ENCODE peak calls at places on chromosomes 3 and 15, in ten cellular contexts. One of them, this sample, is unnamed.

GRCh38 chr3:15361494-15362214 is 29.3 kb upstream of the SH3BP5 start:
- DNase-seq in stimulated activated naive CD4-positive, alpha-beta T cell: no peak
- DNase-seq in NCI-H2081: no peak
- DNase-seq in Calu3: no peak
- DNase-seq in NCI-H460: no peak
- DNase-seq in activated naive CD8-positive, alpha-beta T cell treated with anti-CD3 and anti-CD28 coated beads, Interleukin-2, amount 50 U/mL, for 16 hours: no peak
- DNase-seq in hepatic stellate cell: no peak
- DNase-seq in AG09319: no peak
- DNase-seq in ACHN: no peak
- DNase-seq in Caki2: no peak
- DNase-seq in this sample: no peak

GRCh38 chr3:188531210-188531609 is 377.3 kb downstream of the LPP start:
- DNase-seq in stimulated activated naive CD4-positive, alpha-beta T cell: no peak
- DNase-seq in NCI-H2081: no peak
- DNase-seq in Calu3: no peak
- DNase-seq in NCI-H460: no peak
- DNase-seq in activated naive CD8-positive, alpha-beta T cell treated with anti-CD3 and anti-CD28 coated beads, Interleukin-2, amount 50 U/mL, for 16 hours: no peak
- DNase-seq in hepatic stellate cell: no peak
- DNase-seq in AG09319: no peak
- DNase-seq in ACHN: no peak
- DNase-seq in Caki2: no peak
- DNase-seq in this sample: peak

GRCh38 chr15:77871838-77872371 is 205.6 kb downstream of the TBC1D2B start:
- DNase-seq in stimulated activated naive CD4-positive, alpha-beta T cell: no peak
- DNase-seq in NCI-H2081: no peak
- DNase-seq in Calu3: no peak
- DNase-seq in NCI-H460: no peak
- DNase-seq in activated naive CD8-positive, alpha-beta T cell treated with anti-CD3 and anti-CD28 coated beads, Interleukin-2, amount 50 U/mL, for 16 hours: no peak
- DNase-seq in hepatic stellate cell: no peak
- DNase-seq in AG09319: no peak
- DNase-seq in ACHN: no peak
- DNase-seq in Caki2: no peak
- DNase-seq in this sample: no peak

GRCh38 chr3:120090422-120090821 is 3.8 kb downstream of the GSK3B start:
- DNase-seq in stimulated activated naive CD4-positive, alpha-beta T cell: no peak
- DNase-seq in NCI-H2081: no peak
- DNase-seq in Calu3: no peak
- DNase-seq in NCI-H460: no peak
- DNase-seq in activated naive CD8-positive, alpha-beta T cell treated with anti-CD3 and anti-CD28 coated beads, Interleukin-2, amount 50 U/mL, for 16 hours: no peak
- DNase-seq in hepatic stellate cell: no peak
- DNase-seq in AG09319: no peak
- DNase-seq in ACHN: no peak
- DNase-seq in Caki2: no peak
- DNase-seq in this sample: no peak

GRCh38 chr3:129687586-129688125 is 81.2 kb upstream of the PLXND1 start:
- DNase-seq in stimulated activated naive CD4-positive, alpha-beta T cell: no peak
- DNase-seq in NCI-H2081: no peak
- DNase-seq in Calu3: no peak
- DNase-seq in NCI-H460: no peak
- DNase-seq in activated naive CD8-positive, alpha-beta T cell treated with anti-CD3 and anti-CD28 coated beads, Interleukin-2, amount 50 U/mL, for 16 hours: no peak
- DNase-seq in hepatic stellate cell: peak
- DNase-seq in AG09319: no peak
- DNase-seq in ACHN: no peak
- DNase-seq in Caki2: peak
- DNase-seq in this sample: no peak

GRCh38 chr3:190566043-190566933 is 52.4 kb downstream of the IL1RAP start:
- DNase-seq in stimulated activated naive CD4-positive, alpha-beta T cell: no peak
- DNase-seq in NCI-H2081: no peak
- DNase-seq in Calu3: peak
- DNase-seq in NCI-H460: peak
- DNase-seq in activated naive CD8-positive, alpha-beta T cell treated with anti-CD3 and anti-CD28 coated beads, Interleukin-2, amount 50 U/mL, for 16 hours: peak
- DNase-seq in hepatic stellate cell: peak
- DNase-seq in AG09319: peak
- DNase-seq in ACHN: peak
- DNase-seq in Caki2: peak
- DNase-seq in this sample: peak

GRCh38 chr15:43794269-43795037 is 2.3 kb downstream of the SERF2 start:
- DNase-seq in stimulated activated naive CD4-positive, alpha-beta T cell: no peak
- DNase-seq in NCI-H2081: no peak
- DNase-seq in Calu3: no peak
- DNase-seq in NCI-H460: no peak
- DNase-seq in activated naive CD8-positive, alpha-beta T cell treated with anti-CD3 and anti-CD28 coated beads, Interleukin-2, amount 50 U/mL, for 16 hours: no peak
- DNase-seq in hepatic stellate cell: no peak
- DNase-seq in AG09319: no peak
- DNase-seq in ACHN: no peak
- DNase-seq in Caki2: no peak
- DNase-seq in this sample: no peak

GRCh38 chr15:101314301-101314700 is 19.3 kb upstream of the SNRPA1 start:
- DNase-seq in stimulated activated naive CD4-positive, alpha-beta T cell: no peak
- DNase-seq in NCI-H2081: no peak
- DNase-seq in Calu3: no peak
- DNase-seq in NCI-H460: no peak
- DNase-seq in activated naive CD8-positive, alpha-beta T cell treated with anti-CD3 and anti-CD28 coated beads, Interleukin-2, amount 50 U/mL, for 16 hours: no peak
- DNase-seq in hepatic stellate cell: no peak
- DNase-seq in AG09319: no peak
- DNase-seq in ACHN: no peak
- DNase-seq in Caki2: no peak
- DNase-seq in this sample: no peak

GRCh38 chr3:27097171-27097570 is 272.0 kb downstream of the NEK10 start:
- DNase-seq in stimulated activated naive CD4-positive, alpha-beta T cell: no peak
- DNase-seq in NCI-H2081: no peak
- DNase-seq in Calu3: no peak
- DNase-seq in NCI-H460: no peak
- DNase-seq in activated naive CD8-positive, alpha-beta T cell treated with anti-CD3 and anti-CD28 coated beads, Interleukin-2, amount 50 U/mL, for 16 hours: no peak
- DNase-seq in hepatic stellate cell: no peak
- DNase-seq in AG09319: no peak
- DNase-seq in ACHN: no peak
- DNase-seq in Caki2: no peak
- DNase-seq in this sample: no peak

GRCh38 chr3:46987485-46988401 is 8.3 kb downstream of the NBEAL2 start:
- DNase-seq in stimulated activated naive CD4-positive, alpha-beta T cell: peak
- DNase-seq in NCI-H2081: no peak
- DNase-seq in Calu3: no peak
- DNase-seq in NCI-H460: peak
- DNase-seq in activated naive CD8-positive, alpha-beta T cell treated with anti-CD3 and anti-CD28 coated beads, Interleukin-2, amount 50 U/mL, for 16 hours: peak
- DNase-seq in hepatic stellate cell: no peak
- DNase-seq in AG09319: no peak
- DNase-seq in ACHN: no peak
- DNase-seq in Caki2: no peak
- DNase-seq in this sample: no peak

GRCh38 chr3:9147215-9147895 is 102.1 kb downstream of the SRGAP3 start:
- DNase-seq in stimulated activated naive CD4-positive, alpha-beta T cell: no peak
- DNase-seq in NCI-H2081: no peak
- DNase-seq in Calu3: no peak
- DNase-seq in NCI-H460: no peak
- DNase-seq in activated naive CD8-positive, alpha-beta T cell treated with anti-CD3 and anti-CD28 coated beads, Interleukin-2, amount 50 U/mL, for 16 hours: no peak
- DNase-seq in hepatic stellate cell: no peak
- DNase-seq in AG09319: no peak
- DNase-seq in ACHN: peak
- DNase-seq in Caki2: peak
- DNase-seq in this sample: peak

GRCh38 chr3:40200754-40201316 is 108.7 kb upstream of the EIF1B start:
- DNase-seq in stimulated activated naive CD4-positive, alpha-beta T cell: no peak
- DNase-seq in NCI-H2081: no peak
- DNase-seq in Calu3: no peak
- DNase-seq in NCI-H460: no peak
- DNase-seq in activated naive CD8-positive, alpha-beta T cell treated with anti-CD3 and anti-CD28 coated beads, Interleukin-2, amount 50 U/mL, for 16 hours: no peak
- DNase-seq in hepatic stellate cell: no peak
- DNase-seq in AG09319: no peak
- DNase-seq in ACHN: no peak
- DNase-seq in Caki2: no peak
- DNase-seq in this sample: no peak

GRCh38 chr15:66390670-66391069 is 4.0 kb downstream of the MAP2K1 start:
- DNase-seq in stimulated activated naive CD4-positive, alpha-beta T cell: no peak
- DNase-seq in NCI-H2081: no peak
- DNase-seq in Calu3: no peak
- DNase-seq in NCI-H460: no peak
- DNase-seq in activated naive CD8-positive, alpha-beta T cell treated with anti-CD3 and anti-CD28 coated beads, Interleukin-2, amount 50 U/mL, for 16 hours: no peak
- DNase-seq in hepatic stellate cell: no peak
- DNase-seq in AG09319: no peak
- DNase-seq in ACHN: no peak
- DNase-seq in Caki2: no peak
- DNase-seq in this sample: no peak

GRCh38 chr3:19543212-19543841 is 390.7 kb downstream of the EFHB start:
- DNase-seq in stimulated activated naive CD4-positive, alpha-beta T cell: no peak
- DNase-seq in NCI-H2081: peak
- DNase-seq in Calu3: peak
- DNase-seq in NCI-H460: peak
- DNase-seq in activated naive CD8-positive, alpha-beta T cell treated with anti-CD3 and anti-CD28 coated beads, Interleukin-2, amount 50 U/mL, for 16 hours: no peak
- DNase-seq in hepatic stellate cell: no peak
- DNase-seq in AG09319: no peak
- DNase-seq in ACHN: peak
- DNase-seq in Caki2: peak
- DNase-seq in this sample: peak

GRCh38 chr15:64305261-64305660 is 50.7 kb downstream of the CSNK1G1 start:
- DNase-seq in stimulated activated naive CD4-positive, alpha-beta T cell: no peak
- DNase-seq in NCI-H2081: no peak
- DNase-seq in Calu3: no peak
- DNase-seq in NCI-H460: no peak
- DNase-seq in activated naive CD8-positive, alpha-beta T cell treated with anti-CD3 and anti-CD28 coated beads, Interleukin-2, amount 50 U/mL, for 16 hours: no peak
- DNase-seq in hepatic stellate cell: no peak
- DNase-seq in AG09319: no peak
- DNase-seq in ACHN: no peak
- DNase-seq in Caki2: no peak
- DNase-seq in this sample: no peak

GRCh38 chr3:129592362-129593150 is 13.9 kb downstream of the PLXND1 start:
- DNase-seq in stimulated activated naive CD4-positive, alpha-beta T cell: no peak
- DNase-seq in NCI-H2081: no peak
- DNase-seq in Calu3: no peak
- DNase-seq in NCI-H460: no peak
- DNase-seq in activated naive CD8-positive, alpha-beta T cell treated with anti-CD3 and anti-CD28 coated beads, Interleukin-2, amount 50 U/mL, for 16 hours: no peak
- DNase-seq in hepatic stellate cell: peak
- DNase-seq in AG09319: no peak
- DNase-seq in ACHN: no peak
- DNase-seq in Caki2: no peak
- DNase-seq in this sample: no peak

GRCh38 chr15:73985101-73985873 is 6.8 kb downstream of the STOML1 start:
- DNase-seq in stimulated activated naive CD4-positive, alpha-beta T cell: no peak
- DNase-seq in NCI-H2081: no peak
- DNase-seq in Calu3: no peak
- DNase-seq in NCI-H460: no peak
- DNase-seq in activated naive CD8-positive, alpha-beta T cell treated with anti-CD3 and anti-CD28 coated beads, Interleukin-2, amount 50 U/mL, for 16 hours: no peak
- DNase-seq in hepatic stellate cell: no peak
- DNase-seq in AG09319: no peak
- DNase-seq in ACHN: peak
- DNase-seq in Caki2: no peak
- DNase-seq in this sample: no peak

GRCh38 chr3:101868534-101869464 is 19.5 kb downstream of the NFKBIZ start:
- DNase-seq in stimulated activated naive CD4-positive, alpha-beta T cell: no peak
- DNase-seq in NCI-H2081: no peak
- DNase-seq in Calu3: peak
- DNase-seq in NCI-H460: no peak
- DNase-seq in activated naive CD8-positive, alpha-beta T cell treated with anti-CD3 and anti-CD28 coated beads, Interleukin-2, amount 50 U/mL, for 16 hours: no peak
- DNase-seq in hepatic stellate cell: no peak
- DNase-seq in AG09319: no peak
- DNase-seq in ACHN: peak
- DNase-seq in Caki2: peak
- DNase-seq in this sample: peak

GRCh38 chr15:59294961-59295741 is 77.5 kb downstream of the MYO1E start:
- DNase-seq in stimulated activated naive CD4-positive, alpha-beta T cell: no peak
- DNase-seq in NCI-H2081: no peak
- DNase-seq in Calu3: no peak
- DNase-seq in NCI-H460: no peak
- DNase-seq in activated naive CD8-positive, alpha-beta T cell treated with anti-CD3 and anti-CD28 coated beads, Interleukin-2, amount 50 U/mL, for 16 hours: no peak
- DNase-seq in hepatic stellate cell: peak
- DNase-seq in AG09319: peak
- DNase-seq in ACHN: peak
- DNase-seq in Caki2: peak
- DNase-seq in this sample: no peak

GRCh38 chr15:72725446-72725845 is 39.4 kb downstream of the BBS4 start:
- DNase-seq in stimulated activated naive CD4-positive, alpha-beta T cell: no peak
- DNase-seq in NCI-H2081: no peak
- DNase-seq in Calu3: no peak
- DNase-seq in NCI-H460: no peak
- DNase-seq in activated naive CD8-positive, alpha-beta T cell treated with anti-CD3 and anti-CD28 coated beads, Interleukin-2, amount 50 U/mL, for 16 hours: no peak
- DNase-seq in hepatic stellate cell: no peak
- DNase-seq in AG09319: no peak
- DNase-seq in ACHN: no peak
- DNase-seq in Caki2: no peak
- DNase-seq in this sample: no peak